ENCODE peak calls at places on chromosomes 7 and 10, in four cellular contexts. B, I, P and J are unnamed samples.
A peak's percentile ranks its signal among the peaks of the same experiment; 100 is the strongest.

GRCh38 chr10:15370741-15371701 is at the start of gene FAM171A1:
- DNase-seq in P (no peak), I (no peak), B (peak; percentile 79), J (peak; percentile 68)

GRCh38 chr7:124101173-124101768 is 68.4 kb upstream of the TMEM229A start:
- DNase-seq in P (no peak), I (peak; percentile 14), B (peak; percentile 51), J (peak; percentile 22)

GRCh38 chr7:100175296-100175935 is 1.8 kb downstream of the GPC2 start:
- DNase-seq in I (no peak), P (no peak), B (no peak), J (no peak)

GRCh38 chr7:112056409-112056808 is 149.8 kb downstream of the DOCK4 start:
- DNase-seq in B (no peak), P (peak; percentile 27), I (no peak), J (no peak)

GRCh38 chr7:44353668-44354067 is 28.3 kb upstream of the CAMK2B start:
- DNase-seq in I (no peak), B (no peak), P (no peak), J (no peak)

GRCh38 chr10:5447611-5448071 is 35.3 kb downstream of the NET1 start:
- DNase-seq in P (peak; percentile 67), I (no peak), B (no peak), J (no peak)

GRCh38 chr10:103845983-103846382 is 9.4 kb downstream of the SH3PXD2A start:
- DNase-seq in I (no peak), P (no peak), B (no peak), J (no peak)

GRCh38 chr10:62778125-62778524 is 26.4 kb upstream of the ADO start:
- DNase-seq in I (no peak), P (no peak), B (no peak), J (no peak)

GRCh38 chr10:114412907-114413386 is 8.6 kb upstream of the AFAP1L2 start:
- DNase-seq in B (no peak), P (no peak), I (no peak), J (no peak)

GRCh38 chr7:131905574-131905973 is 349.1 kb upstream of the PODXL start:
- DNase-seq in P (no peak), I (no peak), B (no peak), J (no peak)

GRCh38 chr7:137936509-137937201 is 65.2 kb downstream of the CREB3L2 start:
- DNase-seq in B (no peak), P (no peak), I (no peak), J (no peak)

GRCh38 chr7:91843831-91844230 is 36.7 kb downstream of the MTERF1 start:
- DNase-seq in P (peak; percentile 5), B (no peak), I (no peak), J (no peak)

GRCh38 chr10:101840741-101841453 is 2.7 kb downstream of the KCNIP2 start:
- DNase-seq in I (peak; percentile 62), B (peak; percentile 75), P (no peak), J (peak; percentile 94)

GRCh38 chr10:71878327-71879034 is 27.4 kb upstream of the PSAP start:
- DNase-seq in B (peak; percentile 76), P (no peak), I (no peak), J (peak; percentile 32)

GRCh38 chr7:121062684-121063279 is 74.3 kb downstream of the CPED1 start:
- DNase-seq in I (peak; percentile 35), B (no peak), P (no peak), J (no peak)

GRCh38 chr7:156842317-156842716 is 50.7 kb downstream of the LMBR1 start:
- DNase-seq in I (no peak), B (no peak), P (no peak), J (no peak)

GRCh38 chr10:119335671-119336353 is 128.4 kb downstream of the GRK5 start:
- DNase-seq in I (no peak), P (no peak), B (no peak), J (no peak)

GRCh38 chr10:22427101-22427500 is 81.8 kb downstream of the SPAG6 start:
- DNase-seq in I (no peak), B (peak; percentile 38), P (no peak), J (no peak)

GRCh38 chr7:158814637-158815036 is 14.7 kb downstream of the ESYT2 start:
- DNase-seq in I (no peak), P (no peak), B (no peak), J (no peak)

GRCh38 chr7:65269150-65269856 is 104.4 kb upstream of the ZNF92 start:
- DNase-seq in B (peak; percentile 96), I (peak; percentile 90), P (peak; percentile 73), J (peak; percentile 97)

DNA sequence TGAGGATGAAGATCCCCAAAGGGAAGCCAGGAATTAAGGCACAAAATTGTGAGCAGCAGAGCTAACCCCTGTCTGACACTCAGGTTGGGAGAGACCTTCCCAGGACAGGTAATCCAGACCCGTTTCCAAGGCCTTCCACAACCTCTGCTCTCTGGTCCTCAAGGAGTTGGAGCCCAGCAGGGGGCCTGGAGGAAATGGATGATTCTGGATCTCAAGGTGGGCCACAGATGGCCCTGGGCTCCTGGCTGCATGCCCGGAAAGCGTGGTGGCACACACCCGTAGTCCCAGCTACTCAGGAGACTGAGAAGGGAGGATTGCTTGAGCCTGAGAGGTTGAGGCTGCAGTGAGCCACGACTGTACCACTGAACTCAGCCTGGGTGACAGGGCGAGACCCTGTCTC is 42.3 kb downstream of the DPYSL4 start:
- DNase-seq in I (no peak), P (no peak), B (no peak), J (no peak)
- TF ChIP-seq USF2 in I (no peak), P (no peak), B (no peak), J (no peak)

GRCh38 chr7:46215987-46216567 is 295.0 kb upstream of the IGFBP3 start:
- DNase-seq in B (no peak), I (peak; percentile 97), P (no peak), J (peak; percentile 16)
- TF ChIP-seq SP1 in B (no peak), I (no peak), P (no peak), J (no peak)

GRCh38 chr7:71377062-71377461 is 245.1 kb downstream of the GALNT17 start:
- DNase-seq in P (no peak), B (no peak), I (no peak), J (no peak)
- TF ChIP-seq ESRRA in P (no peak), B (no peak), I (no peak), J (no peak)

DNA sequence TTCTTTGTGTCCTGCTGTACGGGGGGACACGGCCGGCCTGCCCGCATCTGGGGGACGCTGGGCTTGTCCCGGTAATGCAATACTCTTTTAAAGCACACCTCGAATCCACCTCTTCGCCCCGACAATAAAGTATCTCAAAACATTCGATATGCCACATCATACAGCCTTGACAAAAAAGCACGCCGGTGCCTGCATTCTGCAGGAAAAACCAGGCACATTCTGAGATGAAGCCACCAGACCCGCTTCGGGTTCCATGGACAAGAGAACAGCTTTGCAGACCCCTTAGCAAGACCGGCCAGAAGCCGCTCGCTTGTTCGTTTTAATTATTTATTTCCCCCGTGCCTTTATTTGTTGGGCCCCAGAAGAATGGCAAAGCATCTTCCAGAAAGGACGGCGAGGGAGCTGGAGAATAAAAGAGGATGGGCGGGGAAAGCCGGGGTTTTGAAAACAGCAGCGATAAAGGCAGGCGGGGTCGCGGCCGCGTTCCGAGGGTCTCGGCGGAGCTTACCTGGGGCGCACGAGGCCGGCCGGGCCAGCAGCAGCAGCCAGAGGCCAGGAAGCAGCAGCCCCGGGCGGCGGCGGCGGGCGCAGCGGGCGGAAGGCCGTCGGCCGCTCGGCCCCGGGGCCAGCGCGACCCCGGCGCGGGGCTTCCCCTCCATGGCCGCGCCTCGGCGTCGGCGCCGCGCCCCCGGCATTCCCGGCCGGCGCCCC is 459 bp downstream of the KIAA1549 start:
- DNase-seq in B (no peak), P (no peak), I (no peak), J (peak; percentile 49)
- TF ChIP-seq USF2 in B (no peak), P (no peak), I (no peak), J (no peak)

GRCh38 chr7:130270947-130271790 is 4.5 kb downstream of the CPA2 start:
- DNase-seq in P (no peak), B (no peak), I (no peak), J (no peak)
- TF ChIP-seq SP1 in P (no peak), B (no peak), I (no peak), J (no peak)